ENCODE peak calls at places on chromosome 15, in seven cellular contexts. L is kidney, H is Peyer's patch, D is HCT116, M is cardiac muscle cell, S is left ventricle myocardium inferior, T is spleen. Y is an unnamed sample.

GRCh38 chr15:49313650-49314049 is 109.4 kb upstream of the FGF7 start:
- DNase-seq in H (no peak), S (no peak), M (no peak), L (no peak), D (no peak), T (no peak), Y (no peak)

GRCh38 chr15:85150130-85150480 is 168.4 kb downstream of the PDE8A start:
- DNase-seq in D (no peak), T (no peak), S (no peak), M (no peak), L (no peak), H (no peak), Y (no peak)

GRCh38 chr15:56934269-56934668 is 15.8 kb downstream of the TCF12 start:
- DNase-seq in T (no peak), L (no peak), M (no peak), S (no peak), D (no peak), H (no peak), Y (no peak)

GRCh38 chr15:68725736-68726135 is 95.0 kb downstream of the ANP32A start:
- DNase-seq in L (peak; percentile 79), M (no peak), S (peak; percentile 66), D (no peak), T (no peak), H (no peak), Y (peak; percentile 58)

GRCh38 chr15:57485869-57486268 is 105.8 kb upstream of the MYZAP start:
- DNase-seq in M (peak; percentile 39), D (peak; percentile 79), T (no peak), L (peak; percentile 91), S (no peak), H (no peak), Y (peak; percentile 72)

GRCh38 chr15:81544385-81544784 is 170.4 kb upstream of the TMC3 start:
- DNase-seq in S (no peak), L (no peak), D (no peak), T (no peak), H (no peak), M (no peak), Y (no peak)

GRCh38 chr15:57495037-57495436 is 96.7 kb upstream of the MYZAP start:
- DNase-seq in S (no peak), L (no peak), D (no peak), H (no peak), M (no peak), T (no peak), Y (no peak)

GRCh38 chr15:49315543-49315942 is 107.5 kb upstream of the FGF7 start:
- DNase-seq in D (no peak), M (peak; percentile 11), T (no peak), L (no peak), H (no peak), S (no peak), Y (no peak)

GRCh38 chr15:69862540-69862939 is 235.2 kb downstream of the TLE3 start:
- DNase-seq in L (no peak), H (no peak), T (no peak), D (no peak), S (no peak), M (no peak), Y (no peak)

GRCh38 chr15:40064231-40064894 is 25.4 kb upstream of the SRP14 start:
- DNase-seq in S (no peak), D (no peak), H (peak; percentile 64), M (no peak), T (peak; percentile 70), L (no peak), Y (no peak)

GRCh38 chr15:40066531-40066930 is 27.6 kb upstream of the SRP14 start:
- DNase-seq in H (no peak), T (no peak), L (no peak), M (no peak), S (no peak), D (no peak), Y (no peak)

GRCh38 chr15:40063563-40064011 is 24.6 kb upstream of the SRP14 start:
- DNase-seq in H (no peak), M (no peak), D (no peak), T (peak; percentile 66), L (no peak), S (no peak), Y (no peak)

GRCh38 chr15:40062816-40063562 is 24.0 kb upstream of the SRP14 start:
- DNase-seq in S (no peak), D (no peak), H (no peak), T (peak; percentile 56), L (no peak), M (no peak), Y (no peak)

GRCh38 chr15:40065166-40065565 is 26.2 kb upstream of the SRP14 start:
- DNase-seq in D (no peak), T (peak; percentile 53), M (no peak), S (no peak), H (no peak), L (no peak), Y (no peak)
- TF ChIP-seq CTCF in D (no peak), T (no peak), M (no peak), S (no peak), H (no peak), L (no peak), Y (no peak)

DNA sequence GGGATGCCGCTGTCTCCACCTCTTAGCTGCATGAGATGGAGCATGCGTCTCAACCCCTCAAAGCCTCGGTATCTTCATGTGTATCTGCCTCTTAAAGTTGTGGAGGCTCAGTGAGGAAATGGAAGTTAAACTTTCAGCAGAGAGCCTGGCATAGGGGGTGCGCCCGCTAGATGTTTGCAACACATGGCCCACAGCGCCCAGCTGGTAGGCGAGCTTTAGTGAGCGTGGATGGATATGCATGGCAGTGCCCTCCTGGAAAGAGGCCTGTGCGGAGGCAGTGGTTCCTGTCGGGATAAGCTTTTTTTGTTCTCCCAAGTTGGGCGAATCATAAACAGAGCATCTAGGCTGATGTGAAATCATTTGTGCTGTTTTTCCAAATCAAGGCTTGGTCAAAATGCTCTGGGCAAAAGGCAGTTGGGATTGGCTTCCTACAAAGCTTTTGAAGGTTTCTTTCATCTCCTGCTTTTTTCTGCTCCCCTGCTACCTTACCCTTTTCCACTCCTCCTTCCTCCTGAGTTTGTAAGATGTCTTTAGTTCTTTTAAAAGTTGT is 272.4 kb upstream of the TPM1 start:
- DNase-seq in S (no peak), D (no peak), H (no peak), T (no peak), L (no peak), M (no peak), Y (no peak)
- H3K9me3 ChIP-seq in S (no peaks in the 10 kb centered on the region), D (no peaks in the 10 kb centered on the region), H (no peaks in the 10 kb centered on the region), T (no peaks in the 10 kb centered on the region), L (no peaks in the 10 kb centered on the region), M (no peaks in the 10 kb centered on the region), Y (no peaks in the 10 kb centered on the region)

GRCh38 chr15:99475754-99476412 is 89.9 kb upstream of the MEF2A start:
- DNase-seq in M (no peak), S (no peak), L (no peak), T (no peak), D (no peak), H (no peak), Y (no peak)
- H3K27ac ChIP-seq in M (no peak overlapping the region), S (peak overlapping the region; percentile 91), L (no peak overlapping the region), T (no peak overlapping the region), D (no peak overlapping the region), H (peak overlapping the region; percentile 59), Y (peak overlapping the region; percentile 27)

GRCh38 chr15:78076231-78077052 is 1.1 kb downstream of the TBC1D2B start:
- DNase-seq in T (no peak), H (no peak), S (no peak), L (no peak), D (no peak), M (no peak), Y (no peak)

GRCh38 chr15:78077860-78078187 is 313 bp upstream of the TBC1D2B start:
- DNase-seq in S (no peak), H (no peak), M (no peak), T (no peak), D (no peak), L (no peak), Y (no peak)

GRCh38 chr15:78079296-78080087 is 2.0 kb upstream of the TBC1D2B start:
- DNase-seq in M (peak; percentile 35), H (no peak), D (no peak), L (no peak), T (no peak), S (no peak), Y (peak; percentile 65)

GRCh38 chr15:78075490-78076230 is 1.9 kb downstream of the TBC1D2B start:
- DNase-seq in S (no peak), T (no peak), M (peak; percentile 74), L (no peak), D (no peak), H (no peak), Y (no peak)

GRCh38 chr15:78077053-78077859 is at the start of gene TBC1D2B:
- DNase-seq in L (peak; percentile 88), H (peak; percentile 69), S (peak; percentile 72), T (peak; percentile 94), M (peak; percentile 79), D (no peak), Y (peak; percentile 80)
- TF ChIP-seq CTCF in L (no peak), H (no peak), S (peak; percentile 6), T (no peak), M (no peak), D (no peak), Y (no peak)

DNA sequence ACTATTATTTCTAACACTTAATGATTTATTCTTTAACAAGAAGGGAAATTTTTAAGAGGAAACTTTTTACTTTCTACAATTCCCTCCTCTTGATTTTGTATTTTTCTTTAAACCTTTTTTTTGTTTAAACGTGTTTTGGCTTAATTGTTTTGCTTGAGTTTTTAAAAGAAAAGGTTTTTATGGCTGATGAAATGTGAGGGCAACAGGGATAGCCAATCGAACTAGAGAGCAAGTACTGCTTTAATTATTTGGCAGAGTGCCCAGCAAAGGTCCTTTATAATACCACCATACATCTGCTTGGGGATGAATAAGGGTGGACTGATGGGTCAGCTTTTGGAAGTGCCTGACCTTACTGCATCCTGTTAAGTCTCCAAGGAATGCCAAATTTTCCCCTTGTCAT is 19.6 kb upstream of the MTHFS start:
- DNase-seq in L (no peak), D (no peak), M (no peak), H (no peak), T (no peak), S (no peak), Y (no peak)
- H3K9me3 ChIP-seq in L (peaks cover 19% of the 10 kb centered on the region), D (peaks cover 34% of the 10 kb centered on the region), M (no peaks in the 10 kb centered on the region), H (peaks cover 27% of the 10 kb centered on the region), T (peaks cover 84% of the 10 kb centered on the region), S (peaks cover 86% of the 10 kb centered on the region), Y (peaks cover 86% of the 10 kb centered on the region)

GRCh38 chr15:55372701-55373440 is 35.3 kb downstream of the CCPG1 start:
- DNase-seq in D (no peak), T (no peak), M (no peak), S (no peak), L (no peak), H (no peak), Y (no peak)
- H3K27ac ChIP-seq in D (no peak overlapping the region), T (peak overlapping the region; percentile 25), M (no peak overlapping the region), S (peak overlapping the region; percentile 74), L (no peak overlapping the region), H (no peak overlapping the region), Y (no peak overlapping the region)

DNA sequence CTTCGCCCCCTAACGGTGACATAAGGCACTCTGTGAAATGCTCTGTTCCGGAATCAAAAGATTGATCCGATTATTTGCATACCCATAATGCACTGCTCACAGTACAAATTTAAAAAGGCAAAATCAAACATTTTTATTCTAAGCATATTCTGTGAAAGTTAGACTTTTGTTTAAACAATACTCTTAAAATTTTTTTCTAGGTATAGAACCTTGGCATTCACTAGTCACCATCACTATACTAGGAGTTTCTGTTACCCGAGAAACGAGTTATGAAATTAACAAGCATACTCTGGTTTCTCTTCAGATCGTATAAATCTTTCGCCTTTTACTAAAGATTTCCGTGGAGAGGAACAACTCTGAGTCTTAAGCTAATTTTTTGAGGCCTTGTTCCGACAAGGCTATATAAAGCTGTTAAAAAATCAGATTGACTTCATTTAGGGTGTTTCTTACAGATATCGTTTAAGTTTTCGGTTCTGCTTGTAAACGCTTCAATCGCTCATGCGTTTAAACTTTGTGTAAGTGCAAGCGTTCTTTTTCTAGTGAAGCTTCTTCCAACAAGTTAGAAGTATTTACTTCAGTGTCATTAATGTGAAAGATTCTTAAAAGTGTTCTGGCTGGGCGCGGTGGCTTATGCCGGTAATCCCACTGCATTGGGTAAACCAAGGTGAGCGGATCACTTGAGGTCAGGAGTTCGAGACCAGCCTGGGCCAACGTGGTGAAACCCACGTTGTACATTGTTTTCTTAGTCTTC is at the start of gene RNU5B-1:
- DNase-seq in H (peak; percentile 44), D (peak; percentile 97), T (peak; percentile 82), S (peak; percentile 27), L (no peak), M (peak; percentile 90), Y (peak; percentile 69)
- TF ChIP-seq CTCF in H (peak; percentile 98), D (peak; percentile 90), T (peak; percentile 93), S (peak; percentile 94), L (peak; percentile 84), M (no peak), Y (peak; percentile 86)

Y was measured in lower lobe of right lung.